ENCODE peak calls at places on chromosome X, in four cellular contexts. One of them, this sample, is unnamed.

GRCh38 chrX:123263246-123263757 is 79.2 kb downstream of the GRIA3 start:
- DNase-seq in WTC11: no peak
- DNase-seq in A549: no peak
- DNase-seq in HCT116: no peak
- DNase-seq in this sample: no peak

GRCh38 chrX:136212557-136213111 is 38.6 kb downstream of the MAP7D3 start:
- DNase-seq in WTC11: no peak
- DNase-seq in A549: no peak
- DNase-seq in HCT116: no peak
- DNase-seq in this sample: no peak

GRCh38 chrX:126770179-126770578 is 49.4 kb upstream of the PRR32 start:
- DNase-seq in WTC11: no peak
- DNase-seq in A549: peak; percentile 1
- DNase-seq in HCT116: no peak
- DNase-seq in this sample: peak; percentile 40

GRCh38 chrX:21741869-21742701 is 15.8 kb downstream of the SMPX start:
- DNase-seq in WTC11: no peak
- DNase-seq in A549: no peak
- DNase-seq in HCT116: no peak
- DNase-seq in this sample: no peak

GRCh38 chrX:22934640-22935039 is 65.1 kb upstream of the DDX53 start:
- DNase-seq in WTC11: no peak
- DNase-seq in A549: no peak
- DNase-seq in HCT116: no peak
- DNase-seq in this sample: no peak

GRCh38 chrX:8084023-8084422 is 87.0 kb downstream of the VCX2 start:
- DNase-seq in WTC11: no peak
- DNase-seq in A549: no peak
- DNase-seq in HCT116: no peak
- DNase-seq in this sample: no peak

GRCh38 chrX:68261060-68261672 is 172.1 kb downstream of the OPHN1 start:
- DNase-seq in WTC11: no peak
- DNase-seq in A549: no peak
- DNase-seq in HCT116: no peak
- DNase-seq in this sample: no peak

GRCh38 chrX:65406532-65406931 is 128.1 kb downstream of the LAS1L start:
- DNase-seq in WTC11: peak; percentile 29
- DNase-seq in A549: no peak
- DNase-seq in HCT116: no peak
- DNase-seq in this sample: no peak

GRCh38 chrX:43564953-43565352 is 91.1 kb upstream of the MAOA start:
- DNase-seq in WTC11: no peak
- DNase-seq in A549: no peak
- DNase-seq in HCT116: no peak
- DNase-seq in this sample: no peak

GRCh38 chrX:30957753-30958152 is 68.7 kb upstream of the TAB3 start:
- DNase-seq in WTC11: no peak
- DNase-seq in A549: peak; percentile 5
- DNase-seq in HCT116: no peak
- DNase-seq in this sample: no peak

GRCh38 chrX:52867610-52868348 is at the start of gene XAGE3:
- DNase-seq in WTC11: no peak
- DNase-seq in A549: no peak
- DNase-seq in HCT116: no peak
- DNase-seq in this sample: no peak

GRCh38 chrX:53087378-53087777 is 5.2 kb downstream of the TSPYL2 start:
- DNase-seq in WTC11: no peak
- DNase-seq in A549: no peak
- DNase-seq in HCT116: no peak
- DNase-seq in this sample: no peak

GRCh38 chrX:2677764-2678163 is 13.3 kb upstream of the CD99 start:
- DNase-seq in WTC11: no peak
- DNase-seq in A549: peak; percentile 94
- DNase-seq in HCT116: peak; percentile 40
- DNase-seq in this sample: peak; percentile 18

GRCh38 chrX:74246524-74246923 is 57.5 kb upstream of the ZCCHC13 start:
- DNase-seq in WTC11: no peak
- DNase-seq in A549: peak; percentile 27
- DNase-seq in HCT116: no peak
- DNase-seq in this sample: peak; percentile 21

GRCh38 chrX:53483838-53484420 is 49.8 kb upstream of the HSD17B10 start:
- DNase-seq in WTC11: no peak
- DNase-seq in A549: no peak
- DNase-seq in HCT116: no peak
- DNase-seq in this sample: no peak

GRCh38 chrX:136691028-136691809 is 43.3 kb downstream of the CD40LG start:
- DNase-seq in WTC11: no peak
- DNase-seq in A549: no peak
- DNase-seq in HCT116: no peak
- DNase-seq in this sample: no peak

GRCh38 chrX:73448379-73448778 is 1.5 kb downstream of the CDX4 start:
- DNase-seq in WTC11: peak; percentile 14
- DNase-seq in A549: no peak
- DNase-seq in HCT116: no peak
- DNase-seq in this sample: no peak

GRCh38 chrX:74835566-74835965 is 89.7 kb downstream of the NEXMIF start:
- DNase-seq in WTC11: no peak
- DNase-seq in A549: no peak
- DNase-seq in HCT116: no peak
- DNase-seq in this sample: peak; percentile 7

GRCh38 chrX:64977830-64978229 is 1.6 kb upstream of the ZC4H2 start:
- DNase-seq in WTC11: no peak
- DNase-seq in A549: no peak
- DNase-seq in HCT116: no peak
- DNase-seq in this sample: peak; percentile 3

GRCh38 chrX:118348186-118348810 is 2.4 kb downstream of the WDR44 start:
- DNase-seq in WTC11: no peak
- DNase-seq in A549: no peak
- DNase-seq in HCT116: no peak
- DNase-seq in this sample: no peak

GRCh38 chrX:31603411-31604120 is 531.7 kb upstream of the FTHL17 start:
- DNase-seq in WTC11: no peak
- DNase-seq in A549: no peak
- DNase-seq in HCT116: no peak
- DNase-seq in this sample: no peak

GRCh38 chrX:65723706-65724105 is 56.3 kb downstream of the MSN start:
- DNase-seq in WTC11: no peak
- DNase-seq in A549: no peak
- DNase-seq in HCT116: no peak
- DNase-seq in this sample: no peak

GRCh38 chrX:40514376-40514775 is 66.4 kb upstream of the ATP6AP2 start:
- DNase-seq in WTC11: no peak
- DNase-seq in A549: no peak
- DNase-seq in HCT116: no peak
- DNase-seq in this sample: no peak

GRCh38 chrX:23385242-23385641 is 50.6 kb downstream of the PTCHD1 start:
- DNase-seq in WTC11: no peak
- DNase-seq in A549: no peak
- DNase-seq in HCT116: no peak
- DNase-seq in this sample: no peak

GRCh38 chrX:152600853-152601635 is 36.7 kb upstream of the GABRQ start:
- DNase-seq in WTC11: no peak
- DNase-seq in A549: no peak
- DNase-seq in HCT116: no peak
- DNase-seq in this sample: no peak
- TF ChIP-seq MAX in WTC11: no peak
- TF ChIP-seq MAX in A549: no peak
- TF ChIP-seq MAX in HCT116: no peak
- TF ChIP-seq MAX in this sample: no peak

GRCh38 chrX:70970482-70970999 is 39.6 kb upstream of the SLC7A3 start:
- DNase-seq in WTC11: no peak
- DNase-seq in A549: peak; percentile 13
- DNase-seq in HCT116: no peak
- DNase-seq in this sample: peak; percentile 36
- TF ChIP-seq MAX in WTC11: no peak
- TF ChIP-seq MAX in A549: no peak
- TF ChIP-seq MAX in HCT116: no peak
- TF ChIP-seq MAX in this sample: no peak

DNA sequence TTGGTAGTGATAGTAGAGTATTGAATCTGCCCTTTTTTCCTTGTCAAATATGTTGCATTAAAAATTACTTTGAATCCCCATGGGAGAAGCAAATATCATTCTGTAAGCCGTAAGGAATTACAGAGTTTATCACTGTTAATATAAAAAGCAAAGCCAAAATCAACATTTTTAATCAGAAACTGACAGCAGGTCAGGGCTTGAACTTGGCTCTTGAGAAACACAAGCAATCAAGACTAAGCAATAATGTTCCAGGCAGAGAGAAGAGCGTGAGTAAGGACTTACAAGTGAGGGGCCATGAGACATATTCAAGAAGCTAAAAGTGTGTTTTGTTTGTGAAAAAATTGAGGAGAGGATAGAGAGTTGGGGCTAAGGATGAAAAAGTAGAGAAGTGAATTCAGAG is 68.2 kb downstream of the ARHGAP6 start:
- DNase-seq in WTC11: no peak
- DNase-seq in A549: no peak
- DNase-seq in HCT116: no peak
- DNase-seq in this sample: no peak
- TF ChIP-seq MAX in WTC11: no peak
- TF ChIP-seq MAX in A549: no peak
- TF ChIP-seq MAX in HCT116: no peak
- TF ChIP-seq MAX in this sample: no peak

GRCh38 chrX:19440713-19441112 is 74.6 kb downstream of the MAP3K15 start:
- DNase-seq in WTC11: no peak
- DNase-seq in A549: no peak
- DNase-seq in HCT116: no peak
- DNase-seq in this sample: no peak
- TF ChIP-seq MAX in WTC11: no peak
- TF ChIP-seq MAX in A549: no peak
- TF ChIP-seq MAX in HCT116: no peak
- TF ChIP-seq MAX in this sample: no peak

This sample was measured in NB4.